ENCODE peak calls at places on chromosomes 5 and 9, in ten cellular contexts. One of them, this sample, is unnamed.

GRCh38 chr9:72828281-72828731 is 124.5 kb downstream of the ALDH1A1 start:
- DNase-seq in omental fat pad: no peak
- DNase-seq in CD4-positive, alpha-beta T cell: no peak
- DNase-seq in AG09309: no peak
- DNase-seq in HFFc6: no peak
- DNase-seq in right atrium auricular region: no peak
- DNase-seq in mesothelial cell of epicardium: no peak
- DNase-seq in endodermal cell: no peak
- DNase-seq in foreskin fibroblast: no peak
- DNase-seq in AG10803: no peak
- DNase-seq in this sample: no peak

GRCh38 chr9:74577956-74578355 is 80.8 kb downstream of the RORB start:
- DNase-seq in right atrium auricular region: no peak
- DNase-seq in AG09309: no peak
- DNase-seq in mesothelial cell of epicardium: no peak
- DNase-seq in foreskin fibroblast: no peak
- DNase-seq in endodermal cell: no peak
- DNase-seq in CD4-positive, alpha-beta T cell: no peak
- DNase-seq in AG10803: peak
- DNase-seq in omental fat pad: no peak
- DNase-seq in HFFc6: no peak
- DNase-seq in this sample: no peak

GRCh38 chr9:112809351-112809848 is 58.8 kb downstream of the SNX30 start:
- DNase-seq in right atrium auricular region: no peak
- DNase-seq in mesothelial cell of epicardium: no peak
- DNase-seq in foreskin fibroblast: no peak
- DNase-seq in omental fat pad: no peak
- DNase-seq in endodermal cell: no peak
- DNase-seq in AG09309: no peak
- DNase-seq in AG10803: no peak
- DNase-seq in CD4-positive, alpha-beta T cell: no peak
- DNase-seq in HFFc6: no peak
- DNase-seq in this sample: no peak

GRCh38 chr9:33024126-33024965 is 727 bp upstream of the DNAJA1 start:
- DNase-seq in AG10803: peak
- DNase-seq in HFFc6: no peak
- DNase-seq in endodermal cell: no peak
- DNase-seq in omental fat pad: no peak
- DNase-seq in foreskin fibroblast: no peak
- DNase-seq in CD4-positive, alpha-beta T cell: no peak
- DNase-seq in AG09309: no peak
- DNase-seq in right atrium auricular region: no peak
- DNase-seq in mesothelial cell of epicardium: no peak
- DNase-seq in this sample: no peak

GRCh38 chr5:177527595-177527994 is 10.8 kb upstream of the DDX41 start:
- DNase-seq in omental fat pad: no peak
- DNase-seq in AG10803: no peak
- DNase-seq in HFFc6: no peak
- DNase-seq in mesothelial cell of epicardium: no peak
- DNase-seq in CD4-positive, alpha-beta T cell: no peak
- DNase-seq in foreskin fibroblast: no peak
- DNase-seq in AG09309: no peak
- DNase-seq in right atrium auricular region: no peak
- DNase-seq in endodermal cell: no peak
- DNase-seq in this sample: no peak

GRCh38 chr5:58565033-58565432 is 17.8 kb upstream of the RAB3C start:
- DNase-seq in AG09309: no peak
- DNase-seq in AG10803: no peak
- DNase-seq in omental fat pad: no peak
- DNase-seq in CD4-positive, alpha-beta T cell: no peak
- DNase-seq in right atrium auricular region: no peak
- DNase-seq in HFFc6: no peak
- DNase-seq in mesothelial cell of epicardium: no peak
- DNase-seq in foreskin fibroblast: no peak
- DNase-seq in endodermal cell: no peak
- DNase-seq in this sample: no peak

GRCh38 chr9:93820667-93821306 is 134.4 kb downstream of the BARX1 start:
- DNase-seq in AG10803: no peak
- DNase-seq in endodermal cell: peak
- DNase-seq in foreskin fibroblast: no peak
- DNase-seq in AG09309: no peak
- DNase-seq in mesothelial cell of epicardium: no peak
- DNase-seq in HFFc6: no peak
- DNase-seq in omental fat pad: no peak
- DNase-seq in CD4-positive, alpha-beta T cell: no peak
- DNase-seq in right atrium auricular region: peak
- DNase-seq in this sample: no peak

GRCh38 chr5:31783762-31784161 is 144.8 kb downstream of the PDZD2 start:
- DNase-seq in endodermal cell: no peak
- DNase-seq in AG09309: no peak
- DNase-seq in AG10803: no peak
- DNase-seq in HFFc6: no peak
- DNase-seq in right atrium auricular region: no peak
- DNase-seq in CD4-positive, alpha-beta T cell: no peak
- DNase-seq in foreskin fibroblast: no peak
- DNase-seq in mesothelial cell of epicardium: no peak
- DNase-seq in omental fat pad: no peak
- DNase-seq in this sample: no peak

GRCh38 chr5:7261049-7261448 is 134.9 kb upstream of the ADCY2 start:
- DNase-seq in CD4-positive, alpha-beta T cell: no peak
- DNase-seq in omental fat pad: no peak
- DNase-seq in AG09309: peak
- DNase-seq in AG10803: peak
- DNase-seq in mesothelial cell of epicardium: no peak
- DNase-seq in HFFc6: peak
- DNase-seq in foreskin fibroblast: peak
- DNase-seq in right atrium auricular region: no peak
- DNase-seq in endodermal cell: peak
- DNase-seq in this sample: no peak
- TF ChIP-seq CTCF in CD4-positive, alpha-beta T cell: no peak
- TF ChIP-seq CTCF in omental fat pad: no peak
- TF ChIP-seq CTCF in AG09309: peak
- TF ChIP-seq CTCF in AG10803: peak
- TF ChIP-seq CTCF in mesothelial cell of epicardium: no peak
- TF ChIP-seq CTCF in HFFc6: peak
- TF ChIP-seq CTCF in foreskin fibroblast: peak
- TF ChIP-seq CTCF in right atrium auricular region: peak
- TF ChIP-seq CTCF in endodermal cell: peak
- TF ChIP-seq CTCF in this sample: no peak

GRCh38 chr9:115014438-115014837 is 84.0 kb upstream of the TNFSF8 start:
- DNase-seq in foreskin fibroblast: no peak
- DNase-seq in AG10803: no peak
- DNase-seq in AG09309: no peak
- DNase-seq in endodermal cell: no peak
- DNase-seq in right atrium auricular region: no peak
- DNase-seq in CD4-positive, alpha-beta T cell: no peak
- DNase-seq in mesothelial cell of epicardium: no peak
- DNase-seq in omental fat pad: no peak
- DNase-seq in HFFc6: no peak
- DNase-seq in this sample: no peak

GRCh38 chr9:115013998-115014397 is 83.6 kb upstream of the TNFSF8 start:
- DNase-seq in right atrium auricular region: no peak
- DNase-seq in AG09309: no peak
- DNase-seq in mesothelial cell of epicardium: no peak
- DNase-seq in omental fat pad: no peak
- DNase-seq in AG10803: peak
- DNase-seq in HFFc6: peak
- DNase-seq in endodermal cell: peak
- DNase-seq in foreskin fibroblast: peak
- DNase-seq in CD4-positive, alpha-beta T cell: peak
- DNase-seq in this sample: peak

GRCh38 chr9:115016369-115016768 is 86.0 kb upstream of the TNFSF8 start:
- DNase-seq in CD4-positive, alpha-beta T cell: no peak
- DNase-seq in AG10803: no peak
- DNase-seq in AG09309: no peak
- DNase-seq in foreskin fibroblast: no peak
- DNase-seq in HFFc6: no peak
- DNase-seq in omental fat pad: no peak
- DNase-seq in endodermal cell: no peak
- DNase-seq in mesothelial cell of epicardium: no peak
- DNase-seq in right atrium auricular region: no peak
- DNase-seq in this sample: no peak

GRCh38 chr9:115012476-115012875 is 82.1 kb upstream of the TNFSF8 start:
- DNase-seq in right atrium auricular region: no peak
- DNase-seq in omental fat pad: no peak
- DNase-seq in AG09309: no peak
- DNase-seq in endodermal cell: no peak
- DNase-seq in AG10803: no peak
- DNase-seq in mesothelial cell of epicardium: no peak
- DNase-seq in CD4-positive, alpha-beta T cell: no peak
- DNase-seq in HFFc6: no peak
- DNase-seq in foreskin fibroblast: no peak
- DNase-seq in this sample: no peak

DNA sequence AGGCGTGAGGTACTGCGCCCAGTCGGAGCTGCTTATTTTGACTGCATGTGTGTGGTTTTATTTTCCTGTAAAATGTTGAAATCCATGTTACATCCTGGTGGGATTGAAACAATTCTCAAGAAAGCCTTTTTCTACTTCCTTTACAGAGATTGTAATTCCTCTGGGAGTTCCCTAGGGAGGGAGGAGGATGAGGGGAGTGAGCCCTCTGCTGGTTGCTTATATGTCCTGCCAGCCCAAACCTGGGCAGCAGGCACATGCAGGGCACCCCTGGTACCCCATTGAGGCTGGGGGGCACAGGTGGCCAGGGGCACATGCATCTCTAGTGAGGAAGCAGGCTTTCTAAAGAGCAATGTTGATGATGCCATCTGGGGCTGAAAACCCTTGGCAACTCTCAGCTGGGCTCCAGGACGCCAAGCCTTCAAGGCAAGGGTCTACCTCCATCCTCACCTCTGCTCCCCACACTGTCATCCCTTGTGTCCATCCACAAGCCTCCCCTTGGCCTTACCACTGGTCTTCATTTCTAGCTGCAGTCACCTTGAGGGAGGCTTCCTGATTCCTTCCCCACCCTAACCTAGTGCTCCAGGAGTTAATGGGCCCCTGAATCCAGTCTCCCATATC is 84.7 kb upstream of the TNFSF8 start:
- DNase-seq in foreskin fibroblast: peak
- DNase-seq in AG09309: no peak
- DNase-seq in mesothelial cell of epicardium: no peak
- DNase-seq in HFFc6: peak
- DNase-seq in CD4-positive, alpha-beta T cell: no peak
- DNase-seq in AG10803: peak
- DNase-seq in right atrium auricular region: no peak
- DNase-seq in omental fat pad: no peak
- DNase-seq in endodermal cell: peak
- DNase-seq in this sample: no peak
- TF ChIP-seq CTCF in foreskin fibroblast: peak
- TF ChIP-seq CTCF in AG09309: peak
- TF ChIP-seq CTCF in mesothelial cell of epicardium: peak
- TF ChIP-seq CTCF in HFFc6: peak
- TF ChIP-seq CTCF in CD4-positive, alpha-beta T cell: peak
- TF ChIP-seq CTCF in AG10803: peak
- TF ChIP-seq CTCF in right atrium auricular region: peak
- TF ChIP-seq CTCF in omental fat pad: no peak
- TF ChIP-seq CTCF in endodermal cell: peak
- TF ChIP-seq CTCF in this sample: no peak

GRCh38 chr5:36882250-36882649 is 5.7 kb downstream of the NIPBL start:
- DNase-seq in foreskin fibroblast: no peak
- DNase-seq in AG09309: no peak
- DNase-seq in endodermal cell: no peak
- DNase-seq in omental fat pad: no peak
- DNase-seq in CD4-positive, alpha-beta T cell: no peak
- DNase-seq in right atrium auricular region: no peak
- DNase-seq in mesothelial cell of epicardium: no peak
- DNase-seq in AG10803: no peak
- DNase-seq in HFFc6: no peak
- DNase-seq in this sample: no peak

GRCh38 chr5:36881304-36881703 is 4.7 kb downstream of the NIPBL start:
- DNase-seq in endodermal cell: no peak
- DNase-seq in right atrium auricular region: no peak
- DNase-seq in AG10803: no peak
- DNase-seq in foreskin fibroblast: no peak
- DNase-seq in AG09309: no peak
- DNase-seq in HFFc6: no peak
- DNase-seq in mesothelial cell of epicardium: no peak
- DNase-seq in omental fat pad: no peak
- DNase-seq in CD4-positive, alpha-beta T cell: no peak
- DNase-seq in this sample: no peak

GRCh38 chr5:36880761-36881160 is 4.2 kb downstream of the NIPBL start:
- DNase-seq in endodermal cell: no peak
- DNase-seq in right atrium auricular region: no peak
- DNase-seq in AG09309: no peak
- DNase-seq in mesothelial cell of epicardium: no peak
- DNase-seq in omental fat pad: no peak
- DNase-seq in CD4-positive, alpha-beta T cell: no peak
- DNase-seq in foreskin fibroblast: no peak
- DNase-seq in AG10803: no peak
- DNase-seq in HFFc6: no peak
- DNase-seq in this sample: no peak

GRCh38 chr5:36883894-36884462 is 7.4 kb downstream of the NIPBL start:
- DNase-seq in AG09309: no peak
- DNase-seq in foreskin fibroblast: no peak
- DNase-seq in HFFc6: no peak
- DNase-seq in AG10803: no peak
- DNase-seq in omental fat pad: no peak
- DNase-seq in endodermal cell: no peak
- DNase-seq in right atrium auricular region: no peak
- DNase-seq in CD4-positive, alpha-beta T cell: no peak
- DNase-seq in mesothelial cell of epicardium: no peak
- DNase-seq in this sample: no peak

DNA sequence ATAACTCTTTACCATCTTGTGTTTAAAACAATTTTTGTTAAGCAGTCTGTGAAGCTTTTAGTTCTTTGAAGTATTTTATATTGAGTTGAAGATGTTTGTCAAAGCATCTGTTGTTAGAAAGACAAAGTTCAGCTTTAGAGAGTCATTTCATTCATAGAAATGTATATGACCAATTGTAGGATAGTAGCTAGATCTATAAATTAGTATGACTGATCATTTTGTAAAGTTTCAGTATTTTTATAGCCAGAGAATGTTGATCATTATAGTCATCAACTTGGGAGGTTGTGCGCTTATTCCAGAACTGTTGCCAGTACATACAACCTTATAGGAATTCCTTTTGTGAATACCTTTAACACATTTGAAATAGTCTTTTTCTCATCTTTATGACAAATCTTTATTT is 5.2 kb downstream of the NIPBL start:
- DNase-seq in omental fat pad: no peak
- DNase-seq in mesothelial cell of epicardium: no peak
- DNase-seq in foreskin fibroblast: no peak
- DNase-seq in AG10803: no peak
- DNase-seq in AG09309: no peak
- DNase-seq in right atrium auricular region: no peak
- DNase-seq in HFFc6: no peak
- DNase-seq in CD4-positive, alpha-beta T cell: no peak
- DNase-seq in endodermal cell: no peak
- DNase-seq in this sample: no peak
- TF ChIP-seq CTCF in omental fat pad: no peak
- TF ChIP-seq CTCF in mesothelial cell of epicardium: no peak
- TF ChIP-seq CTCF in foreskin fibroblast: no peak
- TF ChIP-seq CTCF in AG10803: no peak
- TF ChIP-seq CTCF in AG09309: no peak
- TF ChIP-seq CTCF in right atrium auricular region: no peak
- TF ChIP-seq CTCF in HFFc6: no peak
- TF ChIP-seq CTCF in CD4-positive, alpha-beta T cell: no peak
- TF ChIP-seq CTCF in endodermal cell: no peak
- TF ChIP-seq CTCF in this sample: no peak

GRCh38 chr5:132130918-132131715 is 57.5 kb downstream of the CSF2 start:
- DNase-seq in CD4-positive, alpha-beta T cell: no peak
- DNase-seq in AG10803: no peak
- DNase-seq in mesothelial cell of epicardium: no peak
- DNase-seq in AG09309: no peak
- DNase-seq in right atrium auricular region: no peak
- DNase-seq in endodermal cell: no peak
- DNase-seq in HFFc6: no peak
- DNase-seq in omental fat pad: no peak
- DNase-seq in foreskin fibroblast: no peak
- DNase-seq in this sample: no peak

GRCh38 chr5:132132138-132132537 is 58.5 kb downstream of the CSF2 start:
- DNase-seq in foreskin fibroblast: no peak
- DNase-seq in right atrium auricular region: no peak
- DNase-seq in AG10803: no peak
- DNase-seq in HFFc6: no peak
- DNase-seq in AG09309: no peak
- DNase-seq in mesothelial cell of epicardium: no peak
- DNase-seq in omental fat pad: no peak
- DNase-seq in CD4-positive, alpha-beta T cell: no peak
- DNase-seq in endodermal cell: no peak
- DNase-seq in this sample: no peak

GRCh38 chr5:132136906-132137305 is 63.3 kb downstream of the CSF2 start:
- DNase-seq in omental fat pad: no peak
- DNase-seq in right atrium auricular region: no peak
- DNase-seq in HFFc6: peak
- DNase-seq in foreskin fibroblast: peak
- DNase-seq in CD4-positive, alpha-beta T cell: no peak
- DNase-seq in AG09309: peak
- DNase-seq in endodermal cell: no peak
- DNase-seq in AG10803: peak
- DNase-seq in mesothelial cell of epicardium: no peak
- DNase-seq in this sample: no peak

GRCh38 chr5:132138260-132138659 is 64.7 kb downstream of the CSF2 start:
- DNase-seq in AG10803: peak
- DNase-seq in mesothelial cell of epicardium: no peak
- DNase-seq in HFFc6: peak
- DNase-seq in foreskin fibroblast: peak
- DNase-seq in endodermal cell: no peak
- DNase-seq in CD4-positive, alpha-beta T cell: no peak
- DNase-seq in omental fat pad: no peak
- DNase-seq in right atrium auricular region: no peak
- DNase-seq in AG09309: no peak
- DNase-seq in this sample: no peak

DNA sequence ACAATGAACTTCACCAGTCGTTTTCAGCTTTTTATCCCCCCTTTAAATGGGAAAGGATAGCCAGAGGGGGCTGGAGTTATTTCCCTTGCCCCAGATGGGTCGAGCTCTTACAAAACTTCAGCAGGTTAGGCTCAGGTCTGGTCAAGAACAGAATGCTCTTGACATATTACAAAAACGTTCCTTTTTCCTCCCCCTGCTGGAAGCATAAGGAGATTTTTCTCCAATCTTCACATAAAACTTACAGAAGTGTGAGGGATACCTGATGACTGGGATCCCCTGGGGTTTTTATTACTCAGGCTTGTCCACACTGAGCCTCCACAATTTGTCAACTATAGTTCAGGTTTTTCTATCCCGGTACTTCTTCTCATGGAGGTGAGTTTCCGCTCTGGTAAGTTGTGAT is 60.8 kb downstream of the CSF2 start:
- DNase-seq in foreskin fibroblast: peak
- DNase-seq in CD4-positive, alpha-beta T cell: no peak
- DNase-seq in AG09309: no peak
- DNase-seq in HFFc6: peak
- DNase-seq in mesothelial cell of epicardium: no peak
- DNase-seq in endodermal cell: no peak
- DNase-seq in right atrium auricular region: no peak
- DNase-seq in AG10803: peak
- DNase-seq in omental fat pad: no peak
- DNase-seq in this sample: no peak
- TF ChIP-seq CTCF in foreskin fibroblast: peak
- TF ChIP-seq CTCF in CD4-positive, alpha-beta T cell: peak
- TF ChIP-seq CTCF in AG09309: peak
- TF ChIP-seq CTCF in HFFc6: peak
- TF ChIP-seq CTCF in mesothelial cell of epicardium: peak
- TF ChIP-seq CTCF in endodermal cell: peak
- TF ChIP-seq CTCF in right atrium auricular region: no peak
- TF ChIP-seq CTCF in AG10803: peak
- TF ChIP-seq CTCF in omental fat pad: no peak
- TF ChIP-seq CTCF in this sample: peak

This sample was measured in natural killer cell.